ENCODE peak calls at places on chromosomes 5 and 9, in nine cellular contexts. Y is right cardiac atrium, I is foreskin melanocyte, Z is lower leg skin, G is AG08396, L is LHCN-M2, Q is occipital lobe, H is fibroblast of villous mesenchyme, E is head of caudate nucleus. W is an unnamed sample.

GRCh38 chr5:32828492-32828891 is 117.4 kb downstream of the NPR3 start:
- DNase-seq in Y (no peak), I (no peak), Z (no peak), G (no peak), L (peak; percentile 79), Q (no peak), H (no peak), E (no peak), W (no peak)

GRCh38 chr5:81631124-81631523 is 119.8 kb downstream of the SSBP2 start:
- DNase-seq in Y (no peak), I (peak; percentile 72), Z (no peak), G (no peak), L (peak; percentile 91), Q (no peak), H (no peak), E (no peak), W (no peak)

GRCh38 chr5:174505621-174506020 is 218.8 kb upstream of the MSX2 start:
- DNase-seq in Y (no peak), I (peak; percentile 76), Z (no peak), G (no peak), L (no peak), Q (no peak), H (peak; percentile 63), E (no peak), W (no peak)

GRCh38 chr5:141513627-141514329 is 24.9 kb downstream of the PCDHGC5 start:
- DNase-seq in Y (peak; percentile 92), I (peak; percentile 91), Z (peak; percentile 78), G (peak; percentile 68), L (peak; percentile 96), Q (peak; percentile 91), H (peak; percentile 96), E (peak; percentile 93), W (no peak)

GRCh38 chr5:173625261-173625660 is 8.8 kb upstream of the BOD1 start:
- DNase-seq in Y (no peak), I (no peak), Z (no peak), G (no peak), L (no peak), Q (no peak), H (no peak), E (no peak), W (no peak)

GRCh38 chr5:100722657-100723056 is 180.4 kb downstream of the ST8SIA4 start:
- DNase-seq in Y (no peak), I (no peak), Z (no peak), G (no peak), L (no peak), Q (no peak), H (no peak), E (no peak), W (no peak)

GRCh38 chr5:75681125-75681830 is 36.0 kb downstream of the POC5 start:
- DNase-seq in Y (no peak), I (peak; percentile 49), Z (no peak), G (no peak), L (peak; percentile 51), Q (no peak), H (peak; percentile 56), E (no peak), W (no peak)

GRCh38 chr5:54545796-54546195 is 28.2 kb downstream of the SNX18 start:
- DNase-seq in Y (no peak), I (no peak), Z (no peak), G (no peak), L (no peak), Q (no peak), H (peak; percentile 71), E (no peak), W (no peak)

GRCh38 chr9:21696411-21696865 is 106.0 kb upstream of the MTAP start:
- DNase-seq in Y (peak; percentile 45), I (no peak), Z (no peak), G (no peak), L (no peak), Q (no peak), H (peak; percentile 48), E (no peak), W (no peak)

GRCh38 chr9:83976372-83976771 is 3.6 kb downstream of the HNRNPK start:
- DNase-seq in Y (no peak), I (no peak), Z (no peak), G (no peak), L (no peak), Q (no peak), H (no peak), E (no peak), W (no peak)

GRCh38 chr5:29402270-29402669 is 1791.2 kb upstream of the CDH6 start:
- DNase-seq in Y (no peak), I (no peak), Z (no peak), G (no peak), L (no peak), Q (no peak), H (no peak), E (no peak), W (no peak)

GRCh38 chr9:133991964-133992779 is at the start of gene VAV2:
- DNase-seq in Y (peak; percentile 91), I (no peak), Z (no peak), G (peak; percentile 74), L (peak; percentile 41), Q (no peak), H (peak; percentile 62), E (no peak), W (peak; percentile 29)

GRCh38 chr9:114117996-114118830 is 19.1 kb upstream of the KIF12 start:
- DNase-seq in Y (no peak), I (peak; percentile 72), Z (no peak), G (no peak), L (no peak), Q (no peak), H (no peak), E (peak; percentile 24), W (peak; percentile 33)

GRCh38 chr9:113955076-113955752 is 79.1 kb downstream of the ZNF618 start:
- DNase-seq in Y (no peak), I (peak; percentile 42), Z (peak; percentile 24), G (peak; percentile 65), L (peak; percentile 83), Q (no peak), H (peak; percentile 94), E (no peak), W (no peak)

GRCh38 chr5:56305001-56305400 is 71.9 kb upstream of the ANKRD55 start:
- DNase-seq in Y (no peak), I (no peak), Z (no peak), G (no peak), L (no peak), Q (no peak), H (no peak), E (no peak), W (no peak)

GRCh38 chr9:129038109-129038852 is 1.9 kb downstream of the MIGA2 start:
- DNase-seq in Y (peak; percentile 81), I (no peak), Z (no peak), G (no peak), L (no peak), Q (no peak), H (no peak), E (no peak), W (no peak)

GRCh38 chr5:59287884-59288283 is 605.6 kb downstream of the PDE4D start:
- DNase-seq in Y (no peak), I (no peak), Z (no peak), G (no peak), L (no peak), Q (no peak), H (no peak), E (no peak), W (no peak)

GRCh38 chr5:173745123-173745522 is 128.7 kb upstream of the BOD1 start:
- DNase-seq in Y (no peak), I (no peak), Z (no peak), G (no peak), L (no peak), Q (no peak), H (no peak), E (peak; percentile 61), W (no peak)

GRCh38 chr5:139844472-139845145 is 49.0 kb downstream of the PSD2 start:
- DNase-seq in Y (peak; percentile 87), I (peak; percentile 73), Z (peak; percentile 55), G (peak; percentile 85), L (peak; percentile 57), Q (peak; percentile 36), H (peak; percentile 70), E (peak; percentile 83), W (peak; percentile 44)

GRCh38 chr5:180599590-180599914 is 8.3 kb upstream of the SCGB3A1 start:
- DNase-seq in Y (no peak), I (no peak), Z (no peak), G (peak; percentile 5), L (no peak), Q (no peak), H (no peak), E (peak; percentile 4), W (no peak)

GRCh38 chr5:144485540-144485939 is 314.9 kb downstream of the KCTD16 start:
- DNase-seq in Y (no peak), I (no peak), Z (no peak), G (no peak), L (no peak), Q (no peak), H (no peak), E (no peak), W (no peak)

GRCh38 chr5:39164529-39165402 is 54.6 kb downstream of the FYB1 start:
- DNase-seq in Y (no peak), I (no peak), Z (no peak), G (no peak), L (no peak), Q (no peak), H (peak; percentile 26), E (no peak), W (no peak)

GRCh38 chr5:59593608-59594007 is 299.9 kb downstream of the PDE4D start:
- DNase-seq in Y (no peak), I (no peak), Z (no peak), G (no peak), L (no peak), Q (no peak), H (no peak), E (no peak), W (no peak)

GRCh38 chr9:7613931-7614330 is 185.6 kb downstream of the DMAC1 start:
- DNase-seq in Y (no peak), I (no peak), Z (no peak), G (no peak), L (no peak), Q (no peak), H (no peak), E (no peak), W (no peak)

GRCh38 chr9:27423919-27424710 is 100.0 kb upstream of the IFNK start:
- DNase-seq in Y (no peak), I (no peak), Z (no peak), G (no peak), L (no peak), Q (no peak), H (no peak), E (no peak), W (no peak)

GRCh38 chr9:23555849-23556248 is 270.2 kb downstream of the ELAVL2 start:
- DNase-seq in Y (no peak), I (no peak), Z (no peak), G (no peak), L (no peak), Q (no peak), H (no peak), E (no peak), W (no peak)

GRCh38 chr9:98707158-98708102 is 1.3 kb downstream of the GABBR2 start:
- DNase-seq in Y (peak; percentile 67), I (peak; percentile 35), Z (no peak), G (peak; percentile 88), L (peak; percentile 28), Q (peak; percentile 50), H (peak; percentile 71), E (peak; percentile 44), W (peak; percentile 21)

GRCh38 chr5:144189800-144190429 is 19.2 kb downstream of the KCTD16 start:
- DNase-seq in Y (no peak), I (no peak), Z (no peak), G (no peak), L (peak; percentile 69), Q (no peak), H (peak; percentile 98), E (no peak), W (no peak)

GRCh38 chr5:17802256-17802655 is 168.0 kb downstream of the TAF11L14 start:
- DNase-seq in Y (no peak), I (no peak), Z (no peak), G (no peak), L (no peak), Q (no peak), H (peak; percentile 3), E (no peak), W (no peak)

GRCh38 chr9:5846501-5846921 is 13.6 kb upstream of the ERMP1 start:
- DNase-seq in Y (no peak), I (no peak), Z (no peak), G (no peak), L (peak; percentile 26), Q (no peak), H (peak; percentile 86), E (no peak), W (no peak)

GRCh38 chr9:121660876-121661275 is 9.4 kb downstream of the DAB2IP start:
- DNase-seq in Y (peak; percentile 41), I (no peak), Z (no peak), G (no peak), L (no peak), Q (no peak), H (no peak), E (no peak), W (no peak)